ENCODE peak calls at places on chromosome 5, in five cellular contexts. K, X, V, Y and G are unnamed samples.

GRCh38 chr5:5751496-5751895 is 329.0 kb downstream of the ICE1 start:
- DNase-seq in K (no peak), X (no peak), V (no peak), Y (no peak), G (no peak)

GRCh38 chr5:110112355-110112754 is 422.6 kb downstream of the MAN2A1 start:
- DNase-seq in K (no peak), X (no peak), V (no peak), Y (no peak), G (no peak)

GRCh38 chr5:68332546-68332945 is 117.0 kb downstream of the PIK3R1 start:
- DNase-seq in K (no peak), X (no peak), V (no peak), Y (no peak), G (no peak)

GRCh38 chr5:147965712-147966111 is 59.4 kb upstream of the C5orf46 start:
- DNase-seq in K (no peak), X (no peak), V (no peak), Y (no peak), G (no peak)

GRCh38 chr5:135446186-135446585 is 962 bp downstream of the DCANP1 start:
- DNase-seq in K (no peak), X (no peak), V (peak), Y (no peak), G (no peak)

GRCh38 chr5:132024789-132025402 is 13.4 kb upstream of the ACSL6 start:
- DNase-seq in K (no peak), X (no peak), V (no peak), Y (no peak), G (no peak)

GRCh38 chr5:131394128-131394527 is 130.3 kb downstream of the CDC42SE2 start:
- DNase-seq in K (no peak), X (peak), V (no peak), Y (no peak), G (peak)

GRCh38 chr5:82329393-82329792 is 51.2 kb upstream of the RPS23 start:
- DNase-seq in K (no peak), X (no peak), V (no peak), Y (no peak), G (no peak)

GRCh38 chr5:160398806-160399205 is 1.0 kb downstream of the FAM200C start:
- DNase-seq in K (no peak), X (no peak), V (no peak), Y (peak), G (no peak)

GRCh38 chr5:113433071-113433470 is 1.7 kb downstream of the TSSK1B start:
- DNase-seq in K (no peak), X (no peak), V (no peak), Y (no peak), G (no peak)

GRCh38 chr5:148206620-148207019 is 3.8 kb downstream of the SPINK6 start:
- DNase-seq in K (no peak), X (no peak), V (no peak), Y (no peak), G (no peak)

GRCh38 chr5:149256451-149256850 is 15.2 kb upstream of the AFAP1L1 start:
- DNase-seq in K (no peak), X (no peak), V (no peak), Y (no peak), G (no peak)

GRCh38 chr5:119878712-119879111 is 249.4 kb downstream of the FAM170A start:
- DNase-seq in K (no peak), X (no peak), V (no peak), Y (no peak), G (no peak)

GRCh38 chr5:112479418-112479817 is 60.3 kb upstream of the EPB41L4A start:
- DNase-seq in K (no peak), X (no peak), V (no peak), Y (peak), G (no peak)

GRCh38 chr5:106675674-106676073 is 995.1 kb downstream of the EFNA5 start:
- DNase-seq in K (no peak), X (no peak), V (no peak), Y (peak), G (no peak)

GRCh38 chr5:158519433-158520025 is 580.2 kb downstream of the EBF1 start:
- DNase-seq in K (no peak), X (no peak), V (no peak), Y (no peak), G (no peak)

GRCh38 chr5:128216860-128217531 is 133.4 kb downstream of the SLC12A2 start:
- DNase-seq in K (no peak), X (no peak), V (no peak), Y (peak), G (no peak)

GRCh38 chr5:119840175-119840574 is 210.8 kb downstream of the FAM170A start:
- DNase-seq in K (no peak), X (no peak), V (no peak), Y (no peak), G (no peak)

GRCh38 chr5:173753307-173754168 is 134.6 kb upstream of the CPEB4 start:
- DNase-seq in K (no peak), X (no peak), V (no peak), Y (no peak), G (peak)

GRCh38 chr5:173751266-173751600 is 134.8 kb upstream of the BOD1 start:
- DNase-seq in K (no peak), X (no peak), V (no peak), Y (no peak), G (no peak)

GRCh38 chr5:173752636-173753035 is 135.5 kb upstream of the CPEB4 start:
- DNase-seq in K (no peak), X (no peak), V (no peak), Y (no peak), G (no peak)

GRCh38 chr5:173747876-173748275 is 131.4 kb upstream of the BOD1 start:
- DNase-seq in K (no peak), X (no peak), V (no peak), Y (no peak), G (no peak)

DNA sequence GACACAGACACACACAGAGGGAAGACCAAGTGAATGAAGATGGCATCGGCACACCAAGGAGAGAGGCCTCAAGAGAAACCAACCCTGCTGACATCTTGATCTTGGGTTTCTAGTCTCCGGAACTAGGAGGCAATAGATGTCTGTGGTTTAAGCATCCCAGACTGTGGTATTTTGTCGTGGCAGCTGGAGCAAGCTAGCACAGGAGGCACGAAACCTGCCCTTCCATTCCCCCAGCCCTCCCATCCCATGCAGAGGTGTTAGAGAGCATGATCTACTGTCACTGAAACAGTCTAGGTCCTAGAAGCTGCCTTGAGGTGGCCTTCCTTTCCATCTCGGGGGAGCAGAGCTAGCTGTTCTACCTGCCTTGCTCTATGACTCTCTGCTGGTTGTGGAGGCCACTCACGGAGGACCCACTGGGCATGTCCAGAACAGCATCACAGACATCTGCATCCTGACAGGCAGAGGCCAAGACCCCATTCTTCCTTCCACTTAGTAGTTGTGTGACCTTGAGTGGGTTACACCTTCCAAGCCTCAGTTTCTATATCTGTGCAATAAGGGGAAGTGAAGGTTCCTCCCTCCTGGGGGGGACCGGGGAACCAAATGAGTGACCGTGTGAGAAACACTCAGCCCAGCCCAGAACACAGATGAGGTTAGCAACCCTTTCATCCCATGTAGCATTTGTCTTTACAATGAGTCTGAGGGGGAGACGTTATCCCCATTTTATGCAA is 134.3 kb upstream of the BOD1 start:
- DNase-seq in K (no peak), X (no peak), V (no peak), Y (no peak), G (no peak)
- H3K27ac ChIP-seq in K (no peak), X (no peak), V (no peak), Y (no peak), G (no peak)

DNA sequence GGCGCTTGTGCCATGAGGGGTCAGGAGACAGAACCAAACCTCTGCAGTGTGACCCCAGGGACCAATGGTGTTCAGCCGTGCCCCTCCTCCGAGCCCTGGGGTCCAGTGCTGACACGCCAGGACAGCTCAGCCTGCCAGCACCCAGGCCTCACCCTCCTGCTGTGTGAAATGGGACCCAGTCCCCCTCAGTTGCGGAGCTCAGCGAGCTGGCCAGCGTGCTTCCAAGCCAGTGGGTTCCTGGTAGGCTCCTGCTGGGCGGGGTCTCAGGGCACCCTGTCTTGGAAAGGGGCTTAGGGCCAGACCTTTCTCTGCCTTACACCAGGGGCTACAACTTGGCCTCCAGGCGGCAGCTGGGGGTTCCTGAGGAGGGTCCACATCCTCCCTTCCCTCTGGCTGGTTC is 4.4 kb downstream of the RNF44 start:
- DNase-seq in K (no peak), X (no peak), V (no peak), Y (no peak), G (no peak)
- H3K27ac ChIP-seq in K (no peak), X (peak), V (no peak), Y (no peak), G (peak)

GRCh38 chr5:99077254-99077640 is 148.4 kb upstream of the CHD1 start:
- DNase-seq in K (no peak), X (no peak), V (no peak), Y (no peak), G (no peak)
- H3K27ac ChIP-seq in K (no peak), X (no peak), V (no peak), Y (no peak), G (no peak)

GRCh38 chr5:39411051-39411450 is 13.7 kb downstream of the DAB2 start:
- DNase-seq in K (peak), X (no peak), V (no peak), Y (no peak), G (peak)
- H3K27ac ChIP-seq in K (no peak), X (peak), V (peak), Y (peak), G (no peak)

GRCh38 chr5:87410941-87411340 is 1.8 kb downstream of the CCNH start:
- DNase-seq in K (no peak), X (no peak), V (no peak), Y (no peak), G (no peak)
- H3K27ac ChIP-seq in K (no peak), X (peak), V (no peak), Y (peak), G (no peak)

DNA sequence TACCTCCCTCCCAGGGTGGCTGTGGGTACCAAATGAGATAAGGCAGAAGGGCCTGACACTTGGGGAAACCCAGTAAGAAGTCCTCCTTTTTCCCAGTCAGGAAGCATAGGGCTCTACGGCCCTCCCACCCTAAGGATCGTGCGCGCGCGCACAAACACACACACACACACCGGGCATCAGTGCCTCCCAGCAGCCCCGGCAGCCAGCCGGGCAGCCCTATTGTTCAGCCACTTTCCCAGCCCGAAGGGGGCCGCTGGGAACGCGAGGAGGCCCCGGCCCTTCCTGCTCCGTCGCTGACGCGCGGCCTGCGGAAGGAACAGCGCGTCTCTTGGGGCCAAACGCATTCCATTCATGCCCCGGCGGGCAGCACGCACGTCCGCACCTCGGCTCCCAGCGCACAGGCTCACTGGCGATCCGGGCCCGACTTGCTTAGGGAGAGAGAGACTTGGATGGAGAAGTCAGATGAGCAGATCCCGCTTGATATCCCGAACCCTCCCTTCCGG is 22.6 kb downstream of the DUSP1 start:
- DNase-seq in K (no peak), X (no peak), V (no peak), Y (peak), G (no peak)
- H3K27ac ChIP-seq in K (no peak), X (peak), V (peak), Y (peak), G (peak)